ENCODE peak calls at places on chromosomes 13 and 19, in seven cellular contexts. T is body of pancreas, A is fibroblast of lung, F is brain microvascular endothelial cell, C is bronchial epithelial cell, X is uterus, M is lower lobe of right lung. B is an unnamed sample. For H3K27me3, the result is how much of the 10 kb centered on the place peaks cover.

GRCh38 chr13:52827839-52828238 is 20.6 kb downstream of the PCDH8 start:
- DNase-seq in T (no peak), A (no peak), F (no peak), C (no peak), X (no peak), M (no peak), B (no peak)

GRCh38 chr19:12052057-12052570 is 647 bp downstream of the ZNF878 start:
- DNase-seq in T (peak), A (peak), F (no peak), C (peak), X (no peak), M (no peak), B (no peak)

GRCh38 chr13:114154476-114154875 is 22.1 kb upstream of the RASA3 start:
- DNase-seq in T (no peak), A (no peak), F (no peak), C (no peak), X (no peak), M (no peak), B (no peak)

GRCh38 chr19:41296323-41296935 is 13.5 kb upstream of the CCDC97 start:
- DNase-seq in T (no peak), A (no peak), F (no peak), C (peak), X (no peak), M (no peak), B (no peak)

GRCh38 chr19:16041571-16042386 is 34.5 kb upstream of the TPM4 start:
- DNase-seq in T (peak), A (peak), F (peak), C (peak), X (peak), M (peak), B (peak)

GRCh38 chr19:49151339-49152217 is 3.6 kb downstream of the HRC start:
- DNase-seq in T (peak), A (peak), F (no peak), C (peak), X (no peak), M (peak), B (peak)

GRCh38 chr13:50617134-50617721 is 226.3 kb downstream of the DLEU7 start:
- DNase-seq in T (no peak), A (peak), F (peak), C (peak), X (no peak), M (no peak), B (no peak)

GRCh38 chr19:8001651-8001994 is 3.8 kb downstream of the ELAVL1 start:
- DNase-seq in T (peak), A (no peak), F (no peak), C (no peak), X (no peak), M (no peak), B (no peak)

GRCh38 chr19:38862321-38863059 is 12.7 kb upstream of the HNRNPL start:
- DNase-seq in T (peak), A (peak), F (no peak), C (no peak), X (peak), M (no peak), B (no peak)

GRCh38 chr13:41075034-41075433 is 13.7 kb downstream of the WBP4 start:
- DNase-seq in T (peak), A (peak), F (no peak), C (peak), X (no peak), M (no peak), B (no peak)

GRCh38 chr13:29543230-29544215 is 52.0 kb downstream of the SLC7A1 start:
- DNase-seq in T (no peak), A (peak), F (peak), C (no peak), X (no peak), M (no peak), B (no peak)

GRCh38 chr13:101795025-101795424 is 342.6 kb downstream of the ITGBL1 start:
- DNase-seq in T (no peak), A (no peak), F (no peak), C (no peak), X (no peak), M (no peak), B (no peak)

GRCh38 chr19:49118565-49119410 is at the start of gene C19orf73:
- DNase-seq in T (peak), A (peak), F (peak), C (peak), X (peak), M (peak), B (peak)

GRCh38 chr13:30493670-30494381 is 28.1 kb upstream of the HMGB1 start:
- DNase-seq in T (peak), A (no peak), F (no peak), C (no peak), X (no peak), M (no peak), B (no peak)

GRCh38 chr19:17220207-17220758 is 5.1 kb downstream of the USE1 start:
- DNase-seq in T (peak), A (peak), F (peak), C (peak), X (peak), M (no peak), B (no peak)

GRCh38 chr19:35890113-35890650 is 10.2 kb downstream of the NFKBID start:
- DNase-seq in T (no peak), A (no peak), F (no peak), C (no peak), X (no peak), M (no peak), B (no peak)

GRCh38 chr19:57099199-57099661 is 20.6 kb upstream of the USP29 start:
- DNase-seq in T (peak), A (peak), F (peak), C (peak), X (peak), M (peak), B (peak)

GRCh38 chr13:100883453-100883852 is 208.9 kb upstream of the TMTC4 start:
- DNase-seq in T (no peak), A (no peak), F (no peak), C (no peak), X (no peak), M (no peak), B (no peak)

GRCh38 chr13:19957320-19958118 is 1.0 kb upstream of the ZMYM2 start:
- DNase-seq in T (peak), A (peak), F (peak), C (peak), X (peak), M (peak), B (peak)
- H3K27me3 ChIP-seq in T (under half), A (under half), F (under half), C (under half), X (under half), M (under half), B (under half)

GRCh38 chr13:66704110-66704509 is 526.0 kb downstream of the PCDH9 start:
- DNase-seq in T (no peak), A (no peak), F (no peak), C (no peak), X (no peak), M (no peak), B (no peak)
- H3K27me3 ChIP-seq in T (under half), A (under half), F (under half), C (under half), X (under half), M (under half), B (under half)

GRCh38 chr13:96996097-96996496 is 1.8 kb upstream of the OXGR1 start:
- DNase-seq in T (no peak), A (no peak), F (no peak), C (no peak), X (no peak), M (no peak), B (no peak)
- H3K27me3 ChIP-seq in T (under half), A (under half), F (under half), C (under half), X (under half), M (under half), B (under half)

DNA sequence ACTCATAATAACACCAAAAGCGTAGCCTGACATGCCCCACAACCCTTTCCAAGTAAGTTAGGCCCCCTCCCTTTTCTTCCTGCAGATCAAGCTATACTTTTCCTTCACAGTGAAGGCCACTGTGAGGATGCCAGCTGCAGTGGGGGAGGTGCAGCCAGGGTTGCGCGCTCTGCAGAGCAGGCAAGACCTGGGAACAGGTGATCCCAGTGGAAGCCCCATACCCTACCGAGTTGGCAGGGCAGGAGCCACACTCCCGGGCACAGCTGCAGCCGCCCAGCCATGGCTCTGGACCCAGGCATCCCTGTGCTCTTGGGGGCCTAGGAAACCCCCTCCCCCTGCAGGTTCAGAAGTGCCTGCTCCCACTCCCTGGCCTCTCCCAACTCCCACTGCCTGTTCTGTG is 18.7 kb downstream of the MTMR6 start:
- DNase-seq in T (no peak), A (no peak), F (no peak), C (no peak), X (no peak), M (no peak), B (no peak)
- H3K27me3 ChIP-seq in T (under half), A (under half), F (under half), C (under half), X (under half), M (under half), B (under half)

GRCh38 chr13:112103260-112103843 is 36.4 kb downstream of the SOX1 start:
- DNase-seq in T (no peak), A (no peak), F (no peak), C (no peak), X (no peak), M (no peak), B (no peak)
- H3K27me3 ChIP-seq in T (under half), A (under half), F (under half), C (under half), X (under half), M (half or more), B (half or more)

DNA sequence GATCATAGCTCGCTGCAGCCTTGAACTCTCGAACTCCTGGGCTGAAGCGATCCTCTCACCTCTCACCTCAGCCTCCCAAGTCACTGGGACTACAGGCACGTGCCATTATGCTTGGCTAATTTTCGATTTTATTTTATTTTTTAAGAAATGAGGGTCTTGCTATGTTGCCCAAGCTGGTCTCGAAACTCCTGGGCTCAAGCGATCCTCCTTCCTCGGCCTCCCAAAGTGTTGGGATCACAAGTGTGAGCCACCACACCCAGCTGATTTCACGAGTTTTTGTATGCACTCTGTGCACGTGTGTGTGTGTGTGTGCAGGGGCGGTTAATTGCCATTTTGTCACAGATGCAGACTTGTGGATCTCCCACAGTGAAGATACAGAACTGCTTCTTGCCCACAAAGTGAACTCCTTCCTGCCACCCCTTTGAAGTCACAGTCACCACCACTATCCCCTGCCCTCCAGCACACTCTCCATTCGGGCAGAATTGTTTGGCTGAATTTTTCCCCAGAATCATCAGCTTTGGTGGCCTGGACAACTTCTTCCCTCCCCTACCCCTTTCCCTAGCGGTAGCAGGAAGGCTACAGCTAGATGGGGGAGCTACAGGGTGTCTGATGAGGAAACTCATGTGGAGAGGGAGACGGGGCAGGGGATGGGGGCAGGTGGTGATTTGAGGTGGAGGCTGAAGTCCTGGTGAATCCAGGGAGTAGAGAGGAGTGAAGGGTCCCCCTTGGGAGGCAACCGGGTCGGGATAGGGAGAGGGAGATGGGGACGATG is 59.6 kb downstream of the CELF5 start:
- DNase-seq in T (no peak), A (no peak), F (no peak), C (no peak), X (no peak), M (no peak), B (no peak)
- H3K27me3 ChIP-seq in T (under half), A (under half), F (under half), C (under half), X (under half), M (under half), B (under half)

GRCh38 chr13:111924676-111925075 is 142.3 kb upstream of the SOX1 start:
- DNase-seq in T (no peak), A (no peak), F (no peak), C (no peak), X (no peak), M (no peak), B (no peak)

GRCh38 chr13:111929036-111929616 is 137.8 kb upstream of the SOX1 start:
- DNase-seq in T (no peak), A (no peak), F (no peak), C (no peak), X (no peak), M (no peak), B (peak)

GRCh38 chr13:111925146-111925875 is 141.6 kb upstream of the SOX1 start:
- DNase-seq in T (no peak), A (no peak), F (no peak), C (no peak), X (no peak), M (no peak), B (peak)

GRCh38 chr13:111927181-111927540 is 139.8 kb upstream of the SOX1 start:
- DNase-seq in T (no peak), A (no peak), F (no peak), C (no peak), X (no peak), M (no peak), B (peak)

DNA sequence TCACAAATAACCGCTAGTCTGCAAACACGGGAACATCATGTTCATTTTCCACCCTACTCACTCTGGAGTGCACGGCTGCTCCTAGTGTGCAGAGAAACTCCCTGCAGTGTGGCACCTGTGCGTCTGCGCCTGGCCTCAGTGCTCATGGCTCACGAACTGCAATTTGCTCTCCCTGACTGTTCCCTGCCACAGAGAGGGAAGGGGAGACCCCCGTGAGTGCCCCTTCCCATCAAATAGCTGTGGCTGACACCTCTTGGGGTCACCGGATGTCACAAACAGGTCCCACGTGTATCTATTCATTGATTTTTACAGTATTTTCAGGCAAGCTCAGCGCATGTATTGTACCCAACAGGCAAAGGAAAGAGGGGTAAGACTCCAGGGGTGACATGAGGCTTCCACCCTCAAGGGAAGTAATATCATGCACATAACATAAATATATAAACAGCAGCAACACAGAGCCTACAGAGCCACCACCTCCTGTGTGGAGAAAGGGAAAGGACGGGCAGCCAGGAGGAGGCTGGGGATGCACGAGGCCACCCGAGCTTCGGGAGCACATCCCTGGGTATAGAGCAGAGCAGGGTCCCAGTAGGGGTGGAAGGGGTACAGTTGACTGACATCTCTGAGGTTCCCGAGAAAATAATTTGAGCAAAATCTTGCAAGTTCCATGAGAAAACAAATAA is 140.3 kb upstream of the SOX1 start:
- DNase-seq in T (no peak), A (no peak), F (no peak), C (no peak), X (no peak), M (no peak), B (peak)
- H3K27me3 ChIP-seq in T (under half), A (under half), F (under half), C (under half), X (under half), M (under half), B (under half)